ENCODE peak calls at places on chromosomes 6 and 20, in four cellular contexts. R is NCI-H774, X is endothelial cell, P is NAMALWA. I is an unnamed sample.

GRCh38 chr6:5493806-5494205 is 232.5 kb downstream of the FARS2 start:
- DNase-seq in R (no peak), P (no peak), X (no peak), I (no peak)

GRCh38 chr6:89934685-89935366 is 40.6 kb downstream of the GJA10 start:
- DNase-seq in X (no peak), P (no peak), R (no peak), I (no peak)

GRCh38 chr6:12026120-12026519 is 14.0 kb downstream of the HIVEP1 start:
- DNase-seq in X (no peak), R (no peak), P (no peak), I (no peak)

GRCh38 chr6:37155394-37156312 is 14.3 kb upstream of the PIM1 start:
- DNase-seq in P (peak), R (no peak), X (no peak), I (no peak)

GRCh38 chr6:9412951-9413559 is 977.7 kb upstream of the SLC35B3 start:
- DNase-seq in X (peak), R (no peak), P (peak), I (no peak)

GRCh38 chr6:158031445-158032353 is 50.0 kb downstream of the SYNJ2 start:
- DNase-seq in R (no peak), P (no peak), X (no peak), I (peak)

GRCh38 chr6:5036309-5036708 is 32.5 kb upstream of the RPP40 start:
- DNase-seq in X (peak), P (no peak), R (peak), I (no peak)

GRCh38 chr6:161694995-161695394 is 421.1 kb upstream of the AGPAT4 start:
- DNase-seq in P (peak), R (no peak), X (no peak), I (peak)

GRCh38 chr6:83853178-83853967 is at the start of gene RIPPLY2:
- DNase-seq in P (no peak), R (peak), X (peak), I (no peak)

GRCh38 chr6:77249560-77249959 is 213.7 kb downstream of the HTR1B start:
- DNase-seq in P (no peak), R (no peak), X (no peak), I (no peak)

GRCh38 chr6:125002090-125002741 is 40.0 kb downstream of the RNF217 start:
- DNase-seq in R (no peak), P (no peak), X (peak), I (no peak)

GRCh38 chr20:42494290-42494689 is 695.4 kb downstream of the PTPRT start:
- DNase-seq in R (no peak), X (no peak), P (no peak), I (no peak)

GRCh38 chr20:50020283-50020682 is 37.5 kb downstream of the SNAI1 start:
- DNase-seq in R (no peak), P (no peak), X (no peak), I (no peak)

GRCh38 chr6:170176621-170177382 is 114.1 kb downstream of the DLL1 start:
- DNase-seq in X (no peak), R (peak), P (peak), I (no peak)

GRCh38 chr20:24911461-24911860 is 37.6 kb upstream of the CST7 start:
- DNase-seq in R (no peak), P (no peak), X (no peak), I (no peak)

GRCh38 chr20:57592263-57593092 is 27.7 kb downstream of the ZBP1 start:
- DNase-seq in P (no peak), X (no peak), R (no peak), I (no peak)

GRCh38 chr20:48722737-48723191 is 105.0 kb downstream of the PREX1 start:
- DNase-seq in R (no peak), X (no peak), P (peak), I (peak)

I was measured in immature natural killer cell.